ENCODE peak calls at places on chromosome 14, in seven cellular contexts. R is right lobe of liver; U is lung; S is transverse colon; Q is CD4-positive, CD25-positive, alpha-beta regulatory T cell; C is psoas muscle; O is CD8-positive, alpha-beta memory T cell. K is an unnamed sample. For H3K36me3 and H3K9me3, the result is how much of the 10 kb centered on the place peaks cover.

GRCh38 chr14:39266589-39266870 is 32.8 kb downstream of the MIA2 start:
- DNase-seq in R (peak), U (peak), S (peak), Q (no peak), C (peak), O (no peak), K (peak)

GRCh38 chr14:74720526-74720925 is 7.6 kb downstream of the FCF1 start:
- DNase-seq in R (no peak), U (no peak), S (no peak), Q (no peak), C (no peak), O (no peak), K (no peak)

GRCh38 chr14:96631030-96631429 is 128.8 kb downstream of the PAPOLA start:
- DNase-seq in R (peak), U (no peak), S (peak), Q (no peak), C (no peak), O (no peak), K (peak)

GRCh38 chr14:103688906-103689902 is 26.0 kb downstream of the XRCC3 start:
- DNase-seq in R (no peak), U (peak), S (peak), Q (no peak), C (no peak), O (no peak), K (no peak)

GRCh38 chr14:96741151-96741977 is 55.8 kb upstream of the VRK1 start:
- DNase-seq in R (peak), U (peak), S (peak), Q (peak), C (peak), O (peak), K (peak)

GRCh38 chr14:21719841-21720240 is 46.2 kb upstream of the OR4E1 start:
- DNase-seq in R (no peak), U (no peak), S (no peak), Q (no peak), C (no peak), O (no peak), K (no peak)

GRCh38 chr14:91830777-91831176 is 36.6 kb downstream of the TC2N start:
- DNase-seq in R (no peak), U (peak), S (peak), Q (no peak), C (no peak), O (no peak), K (peak)

GRCh38 chr14:101757064-101757838 is 4.3 kb upstream of the PPP2R5C start:
- DNase-seq in R (no peak), U (no peak), S (no peak), Q (no peak), C (no peak), O (no peak), K (no peak)

GRCh38 chr14:88468396-88468795 is 82.9 kb downstream of the SPATA7 start:
- DNase-seq in R (no peak), U (no peak), S (no peak), Q (no peak), C (no peak), O (no peak), K (no peak)

GRCh38 chr14:69050235-69051184 is 71.4 kb upstream of the ACTN1 start:
- DNase-seq in R (no peak), U (no peak), S (no peak), Q (no peak), C (no peak), O (no peak), K (no peak)

GRCh38 chr14:93005135-93005813 is 82.3 kb downstream of the CHGA start:
- DNase-seq in R (no peak), U (no peak), S (no peak), Q (no peak), C (peak), O (no peak), K (peak)

GRCh38 chr14:68661226-68662225 is 131.3 kb downstream of the ZFP36L1 start:
- DNase-seq in R (peak), U (no peak), S (no peak), Q (no peak), C (no peak), O (no peak), K (no peak)

GRCh38 chr14:66998013-66998412 is 191.2 kb upstream of the GARIN2 start:
- DNase-seq in R (no peak), U (no peak), S (no peak), Q (no peak), C (no peak), O (no peak), K (no peak)

GRCh38 chr14:105472496-105472991 is 2.1 kb upstream of the CRIP2 start:
- DNase-seq in R (peak), U (no peak), S (no peak), Q (no peak), C (peak), O (no peak), K (peak)

GRCh38 chr14:60217713-60218112 is 31.3 kb upstream of the PPM1A start:
- DNase-seq in R (no peak), U (no peak), S (no peak), Q (no peak), C (no peak), O (no peak), K (no peak)

GRCh38 chr14:72608391-72609204 is 285.3 kb downstream of the DPF3 start:
- DNase-seq in R (no peak), U (no peak), S (no peak), Q (no peak), C (no peak), O (no peak), K (no peak)

GRCh38 chr14:88983755-88984154 is 159.3 kb downstream of the TTC8 start:
- DNase-seq in R (no peak), U (no peak), S (no peak), Q (no peak), C (no peak), O (no peak), K (no peak)

GRCh38 chr14:33799705-33800269 is 151.1 kb downstream of the EGLN3 start:
- DNase-seq in R (no peak), U (no peak), S (no peak), Q (no peak), C (no peak), O (no peak), K (no peak)

GRCh38 chr14:104149278-104149595 is 10.8 kb downstream of the KIF26A start:
- DNase-seq in R (no peak), U (no peak), S (no peak), Q (no peak), C (peak), O (no peak), K (no peak)

GRCh38 chr14:72892103-72892878 is 1.6 kb downstream of the DPF3 start:
- DNase-seq in R (no peak), U (no peak), S (peak), Q (peak), C (no peak), O (peak), K (no peak)

GRCh38 chr14:76834296-76834695 is 8.1 kb downstream of the LRRC74A start:
- DNase-seq in R (peak), U (no peak), S (no peak), Q (no peak), C (no peak), O (no peak), K (no peak)

GRCh38 chr14:38749936-38750335 is 353.1 kb downstream of the SEC23A start:
- DNase-seq in R (no peak), U (no peak), S (no peak), Q (no peak), C (no peak), O (no peak), K (no peak)

GRCh38 chr14:104865069-104865630 is at the start of gene CEP170B:
- DNase-seq in R (peak), U (no peak), S (no peak), Q (peak), C (no peak), O (peak), K (peak)

GRCh38 chr14:46322730-46323425 is 328.7 kb downstream of the RPL10L start:
- DNase-seq in R (no peak), U (no peak), S (no peak), Q (no peak), C (no peak), O (no peak), K (no peak)

GRCh38 chr14:103427485-103428443 is 42.5 kb downstream of the MARK3 start:
- DNase-seq in R (no peak), U (no peak), S (no peak), Q (no peak), C (no peak), O (no peak), K (no peak)

GRCh38 chr14:101876539-101876938 is 87.8 kb upstream of the DYNC1H1 start:
- DNase-seq in R (no peak), U (peak), S (peak), Q (peak), C (peak), O (peak), K (peak)

GRCh38 chr14:56117765-56118610 is at the start of gene PELI2:
- DNase-seq in R (peak), U (peak), S (peak), Q (peak), C (peak), O (peak), K (peak)

GRCh38 chr14:34018125-34018524 is 67.3 kb upstream of the EGLN3 start:
- DNase-seq in R (no peak), U (no peak), S (no peak), Q (no peak), C (no peak), O (peak), K (no peak)

GRCh38 chr14:90511795-90512331 is 115.0 kb downstream of the CALM1 start:
- DNase-seq in R (no peak), U (no peak), S (no peak), Q (no peak), C (no peak), O (no peak), K (no peak)

GRCh38 chr14:90509403-90509802 is 112.6 kb downstream of the CALM1 start:
- DNase-seq in R (no peak), U (no peak), S (no peak), Q (no peak), C (no peak), O (no peak), K (no peak)

GRCh38 chr14:90511252-90511651 is 114.4 kb downstream of the CALM1 start:
- DNase-seq in R (no peak), U (no peak), S (no peak), Q (no peak), C (no peak), O (no peak), K (no peak)

GRCh38 chr14:90508536-90509254 is 111.9 kb downstream of the CALM1 start:
- DNase-seq in R (no peak), U (peak), S (peak), Q (no peak), C (no peak), O (no peak), K (peak)

GRCh38 chr14:90510208-90510607 is 113.4 kb downstream of the CALM1 start:
- DNase-seq in R (no peak), U (peak), S (peak), Q (no peak), C (no peak), O (no peak), K (peak)
- H3K27ac ChIP-seq in R (no peak), U (no peak), S (peak), Q (no peak), C (no peak), O (no peak), K (peak)

DNA sequence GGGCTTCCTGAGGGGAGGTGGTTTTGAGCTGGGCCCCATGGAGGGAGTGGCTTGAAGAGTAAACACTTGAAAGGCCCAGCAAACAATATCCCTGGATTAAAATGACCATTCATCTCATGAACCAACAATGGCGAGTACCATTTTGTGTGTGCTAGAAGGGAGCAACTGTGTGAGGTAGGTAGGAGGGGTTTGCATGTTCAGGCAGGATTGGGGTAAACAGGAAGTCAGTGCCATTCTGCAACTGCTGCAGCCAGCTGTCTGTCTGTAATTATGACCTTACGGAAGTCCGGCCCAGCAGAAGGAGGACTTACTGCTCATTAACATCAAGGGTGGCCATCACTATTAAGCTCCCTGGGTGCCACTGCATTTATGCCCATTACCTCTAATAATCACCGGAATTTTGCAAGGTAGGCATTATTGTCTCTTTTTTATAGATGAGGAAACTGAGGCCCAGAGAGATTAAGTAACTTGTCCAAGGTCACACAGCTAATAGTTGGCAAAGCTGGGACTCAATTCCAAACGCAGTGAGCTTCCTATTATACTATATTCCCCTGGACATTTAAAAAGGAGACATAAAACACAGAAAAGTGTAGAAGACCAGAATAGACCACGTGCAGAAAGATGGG is 16.6 kb upstream of the IFI27L2 start:
- DNase-seq in R (no peak), U (no peak), S (no peak), Q (no peak), C (no peak), O (no peak), K (no peak)
- H3K36me3 ChIP-seq in R (under half), U (under half), S (under half), Q (under half), C (under half), O (under half), K (under half)

GRCh38 chr14:35861204-35861868 is 35.2 kb downstream of the BRMS1L start:
- DNase-seq in R (no peak), U (no peak), S (no peak), Q (no peak), C (no peak), O (no peak), K (no peak)

GRCh38 chr14:35865611-35866010 is 39.5 kb downstream of the BRMS1L start:
- DNase-seq in R (no peak), U (no peak), S (no peak), Q (no peak), C (no peak), O (no peak), K (no peak)

GRCh38 chr14:35867280-35867629 is 41.1 kb downstream of the BRMS1L start:
- DNase-seq in R (no peak), U (no peak), S (no peak), Q (no peak), C (no peak), O (no peak), K (no peak)

GRCh38 chr14:35866595-35867279 is 40.6 kb downstream of the BRMS1L start:
- DNase-seq in R (no peak), U (no peak), S (no peak), Q (no peak), C (no peak), O (no peak), K (no peak)
- H3K9me3 ChIP-seq in R (under half), U (under half), S (under half), Q (under half), C (under half), O (under half), K (under half)

GRCh38 chr14:65954915-65955314 is 531.3 kb upstream of the CCDC196 start:
- DNase-seq in R (no peak), U (no peak), S (no peak), Q (no peak), C (no peak), O (no peak), K (no peak)

GRCh38 chr14:65959563-65960024 is 526.6 kb upstream of the CCDC196 start:
- DNase-seq in R (no peak), U (no peak), S (no peak), Q (no peak), C (no peak), O (no peak), K (no peak)

GRCh38 chr14:65958664-65959562 is 527.3 kb upstream of the CCDC196 start:
- DNase-seq in R (no peak), U (no peak), S (no peak), Q (peak), C (no peak), O (peak), K (no peak)

GRCh38 chr14:65961004-65961403 is 525.2 kb upstream of the CCDC196 start:
- DNase-seq in R (no peak), U (peak), S (peak), Q (peak), C (no peak), O (peak), K (peak)

DNA sequence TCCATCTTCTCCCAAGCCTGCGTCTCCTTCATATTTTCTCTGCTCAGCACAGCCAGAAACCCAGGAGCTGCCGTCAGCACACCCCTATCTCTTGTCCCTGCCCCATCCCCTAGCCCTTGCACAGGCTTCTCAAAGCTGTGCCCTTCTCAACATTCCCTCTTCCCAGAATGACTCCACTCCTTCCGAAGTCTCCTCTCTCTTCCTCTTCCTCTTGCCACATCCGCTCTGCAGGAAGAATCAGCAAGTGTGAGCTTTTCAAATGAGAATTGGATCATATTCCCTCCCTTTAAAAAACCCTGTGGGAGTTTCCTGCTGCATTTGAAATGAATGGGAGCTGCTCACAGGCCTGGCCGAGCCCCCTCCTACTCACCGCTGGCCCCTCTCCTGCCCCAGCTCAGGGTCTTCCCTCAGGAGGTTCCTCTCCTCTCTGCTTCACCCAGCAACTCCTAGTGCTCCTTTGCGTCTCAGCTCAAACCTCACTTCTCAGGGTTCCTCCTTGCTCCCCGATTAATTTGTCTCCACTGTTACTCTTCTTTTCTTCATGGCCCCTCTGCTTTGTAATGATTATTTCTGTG is 528.5 kb upstream of the CCDC196 start:
- DNase-seq in R (no peak), U (no peak), S (no peak), Q (no peak), C (no peak), O (no peak), K (no peak)
- H3K27ac ChIP-seq in R (no peak), U (no peak), S (no peak), Q (no peak), C (no peak), O (no peak), K (no peak)

GRCh38 chr14:90400904-90401561 is 4.2 kb downstream of the CALM1 start:
- DNase-seq in R (no peak), U (no peak), S (no peak), Q (no peak), C (no peak), O (no peak), K (no peak)
- H3K36me3 ChIP-seq in R (under half), U (under half), S (under half), Q (half or more), C (half or more), O (half or more), K (half or more)

GRCh38 chr14:42736408-42736807 is 1129.7 kb downstream of the LRFN5 start:
- DNase-seq in R (no peak), U (no peak), S (no peak), Q (no peak), C (no peak), O (no peak), K (no peak)
- H3K9me3 ChIP-seq in R (under half), U (under half), S (under half), Q (under half), C (under half), O (under half), K (under half)

GRCh38 chr14:98513558-98513957 is 758.4 kb downstream of the BCL11B start:
- DNase-seq in R (no peak), U (no peak), S (no peak), Q (no peak), C (no peak), O (no peak), K (no peak)
- H3K27ac ChIP-seq in R (no peak), U (no peak), S (no peak), Q (no peak), C (no peak), O (no peak), K (no peak)

DNA sequence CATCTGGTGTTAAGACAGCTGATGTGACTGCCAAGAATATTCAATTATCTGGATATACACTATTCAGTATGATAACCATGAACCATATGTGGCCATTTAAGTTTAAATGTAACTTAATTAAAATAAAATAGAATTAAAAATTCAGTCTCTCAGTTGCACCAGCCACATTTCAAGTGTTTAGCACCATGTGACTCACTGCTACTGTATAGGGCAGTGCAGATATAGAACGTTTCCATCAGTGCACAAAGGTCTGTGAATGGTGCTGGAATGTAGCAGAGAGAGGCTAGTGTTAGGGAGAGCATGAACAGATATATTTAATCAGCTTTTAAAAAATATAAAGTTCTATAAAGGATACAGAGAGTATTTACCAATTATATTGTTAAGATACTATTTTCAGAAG is 28.7 kb downstream of the ARID4A start:
- DNase-seq in R (no peak), U (no peak), S (no peak), Q (no peak), C (no peak), O (no peak), K (no peak)
- H3K36me3 ChIP-seq in R (under half), U (under half), S (under half), Q (half or more), C (half or more), O (under half), K (half or more)

GRCh38 chr14:30541318-30541717 is 17.6 kb upstream of the G2E3 start:
- DNase-seq in R (no peak), U (no peak), S (no peak), Q (no peak), C (no peak), O (no peak), K (no peak)
- H3K9me3 ChIP-seq in R (under half), U (under half), S (under half), Q (under half), C (under half), O (under half), K (under half)

DNA sequence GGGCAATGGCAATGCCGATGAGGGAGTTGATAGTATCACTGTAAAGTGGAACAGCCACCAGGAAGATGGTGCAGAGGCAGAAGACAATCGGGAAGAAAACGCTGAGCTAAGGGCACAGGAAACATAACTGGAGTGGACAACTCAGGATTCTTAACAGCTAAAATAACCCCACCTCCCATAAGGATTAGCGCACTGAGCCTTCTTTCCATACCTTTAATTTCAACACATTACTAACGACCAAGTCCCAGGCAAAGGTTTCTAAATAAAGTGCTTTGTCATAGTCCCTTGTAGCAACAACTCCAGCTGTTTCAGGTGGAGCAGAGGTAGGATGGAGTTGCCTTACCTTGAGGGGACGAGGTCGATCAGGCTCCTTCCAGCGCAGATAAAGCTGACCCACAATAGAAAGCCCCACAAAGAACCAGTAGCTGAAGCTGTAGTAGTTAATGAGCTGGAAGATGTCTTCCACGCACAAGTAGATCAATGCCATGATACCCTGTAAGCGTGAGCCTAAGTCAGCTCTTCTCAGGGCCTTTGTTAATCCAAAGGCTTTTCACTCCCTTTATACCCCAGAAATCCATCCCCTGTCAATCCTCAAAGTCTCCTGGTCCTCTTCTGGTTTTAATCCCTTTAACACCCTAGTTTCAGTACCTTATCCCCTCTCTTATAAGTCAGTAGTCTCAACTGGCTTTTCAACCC is 7.7 kb downstream of the OXA1L start:
- DNase-seq in R (no peak), U (no peak), S (no peak), Q (no peak), C (no peak), O (no peak), K (no peak)
- H3K27ac ChIP-seq in R (no peak), U (no peak), S (no peak), Q (no peak), C (no peak), O (no peak), K (no peak)